ENCODE peak calls at places on chromosomes 3 and 15, in eight cellular contexts. One of them, this sample, is unnamed.

GRCh38 chr3:118548434-118548833 is 486.2 kb downstream of the IGSF11 start:
- DNase-seq in COR-L47: no peak
- DNase-seq in substantia nigra: no peak
- DNase-seq in HFF-Myc: no peak
- DNase-seq in mucosa of gallbladder: no peak
- DNase-seq in WTC11: no peak
- DNase-seq in iris pigment epithelial cell: peak
- DNase-seq in NCI-H2171 treated with DMSO at 0.1 percent for 48 hours: no peak
- DNase-seq in this sample: peak

GRCh38 chr15:59160880-59161593 is 45.6 kb upstream of the LDHAL6B start:
- DNase-seq in COR-L47: peak
- DNase-seq in substantia nigra: peak
- DNase-seq in HFF-Myc: no peak
- DNase-seq in mucosa of gallbladder: no peak
- DNase-seq in WTC11: peak
- DNase-seq in iris pigment epithelial cell: peak
- DNase-seq in NCI-H2171 treated with DMSO at 0.1 percent for 48 hours: peak
- DNase-seq in this sample: no peak

GRCh38 chr3:139052802-139053600 is 8.3 kb upstream of the PRR23C start:
- DNase-seq in COR-L47: no peak
- DNase-seq in substantia nigra: no peak
- DNase-seq in HFF-Myc: no peak
- DNase-seq in mucosa of gallbladder: no peak
- DNase-seq in WTC11: no peak
- DNase-seq in iris pigment epithelial cell: no peak
- DNase-seq in NCI-H2171 treated with DMSO at 0.1 percent for 48 hours: no peak
- DNase-seq in this sample: no peak

GRCh38 chr3:4904801-4905695 is 74.2 kb upstream of the BHLHE40 start:
- DNase-seq in COR-L47: no peak
- DNase-seq in substantia nigra: no peak
- DNase-seq in HFF-Myc: no peak
- DNase-seq in mucosa of gallbladder: peak
- DNase-seq in WTC11: no peak
- DNase-seq in iris pigment epithelial cell: peak
- DNase-seq in NCI-H2171 treated with DMSO at 0.1 percent for 48 hours: no peak
- DNase-seq in this sample: no peak

GRCh38 chr3:190229632-190230424 is 92.4 kb downstream of the CLDN1 start:
- DNase-seq in COR-L47: no peak
- DNase-seq in substantia nigra: no peak
- DNase-seq in HFF-Myc: no peak
- DNase-seq in mucosa of gallbladder: no peak
- DNase-seq in WTC11: no peak
- DNase-seq in iris pigment epithelial cell: peak
- DNase-seq in NCI-H2171 treated with DMSO at 0.1 percent for 48 hours: no peak
- DNase-seq in this sample: no peak

GRCh38 chr15:34861216-34861615 is 65.9 kb upstream of the ACTC1 start:
- DNase-seq in COR-L47: no peak
- DNase-seq in substantia nigra: no peak
- DNase-seq in HFF-Myc: no peak
- DNase-seq in mucosa of gallbladder: no peak
- DNase-seq in WTC11: no peak
- DNase-seq in iris pigment epithelial cell: no peak
- DNase-seq in NCI-H2171 treated with DMSO at 0.1 percent for 48 hours: no peak
- DNase-seq in this sample: no peak

GRCh38 chr3:14248849-14249523 is 70.4 kb downstream of the LSM3 start:
- DNase-seq in COR-L47: no peak
- DNase-seq in substantia nigra: peak
- DNase-seq in HFF-Myc: no peak
- DNase-seq in mucosa of gallbladder: no peak
- DNase-seq in WTC11: no peak
- DNase-seq in iris pigment epithelial cell: no peak
- DNase-seq in NCI-H2171 treated with DMSO at 0.1 percent for 48 hours: no peak
- DNase-seq in this sample: no peak

GRCh38 chr15:48647963-48648362 is 2.5 kb upstream of the FBN1 start:
- DNase-seq in COR-L47: peak
- DNase-seq in substantia nigra: no peak
- DNase-seq in HFF-Myc: no peak
- DNase-seq in mucosa of gallbladder: no peak
- DNase-seq in WTC11: no peak
- DNase-seq in iris pigment epithelial cell: peak
- DNase-seq in NCI-H2171 treated with DMSO at 0.1 percent for 48 hours: no peak
- DNase-seq in this sample: no peak

GRCh38 chr3:151327571-151328198 is 1.7 kb downstream of the P2RY13 start:
- DNase-seq in COR-L47: peak
- DNase-seq in substantia nigra: no peak
- DNase-seq in HFF-Myc: no peak
- DNase-seq in mucosa of gallbladder: no peak
- DNase-seq in WTC11: no peak
- DNase-seq in iris pigment epithelial cell: no peak
- DNase-seq in NCI-H2171 treated with DMSO at 0.1 percent for 48 hours: peak
- DNase-seq in this sample: no peak

GRCh38 chr15:33994005-33994615 is 25.8 kb downstream of the CHRM5 start:
- DNase-seq in COR-L47: peak
- DNase-seq in substantia nigra: peak
- DNase-seq in HFF-Myc: no peak
- DNase-seq in mucosa of gallbladder: no peak
- DNase-seq in WTC11: peak
- DNase-seq in iris pigment epithelial cell: peak
- DNase-seq in NCI-H2171 treated with DMSO at 0.1 percent for 48 hours: peak
- DNase-seq in this sample: no peak

GRCh38 chr3:197026481-197026866 is 3.1 kb downstream of the MELTF start:
- DNase-seq in COR-L47: no peak
- DNase-seq in substantia nigra: no peak
- DNase-seq in HFF-Myc: no peak
- DNase-seq in mucosa of gallbladder: no peak
- DNase-seq in WTC11: no peak
- DNase-seq in iris pigment epithelial cell: no peak
- DNase-seq in NCI-H2171 treated with DMSO at 0.1 percent for 48 hours: no peak
- DNase-seq in this sample: no peak

GRCh38 chr15:96333194-96334016 is 2.9 kb downstream of the NR2F2 start:
- DNase-seq in COR-L47: no peak
- DNase-seq in substantia nigra: peak
- DNase-seq in HFF-Myc: no peak
- DNase-seq in mucosa of gallbladder: peak
- DNase-seq in WTC11: peak
- DNase-seq in iris pigment epithelial cell: peak
- DNase-seq in NCI-H2171 treated with DMSO at 0.1 percent for 48 hours: peak
- DNase-seq in this sample: no peak

This sample was measured in glomerular endothelial cell.